ENCODE peak calls at places on chromosomes 7 and 10, in seven cellular contexts. N is GM13976; P is C1 segment of cervical spinal cord; W is left cardiac atrium; B is SK-MEL-5; G is stimulated activated CD4-positive, alpha-beta T cell treated with anti-CD3 and anti-CD28 coated beads, Interleukin-12 subunit alpha, Interleukin-12 subunit beta, amount 100 ng/mL, for 48 hours; H is NAMALWA. X is an unnamed sample.

GRCh38 chr7:140402178-140402835 is 1.6 kb upstream of the RAB19 start:
- DNase-seq in N (no peak), P (no peak), W (no peak), B (peak), G (no peak), H (no peak), X (no peak)

GRCh38 chr7:26376208-26376917 is 84.7 kb downstream of the SNX10 start:
- DNase-seq in N (peak), P (no peak), W (no peak), B (no peak), G (no peak), H (peak), X (peak)

GRCh38 chr7:17986826-17987225 is 40.8 kb downstream of the PRPS1L1 start:
- DNase-seq in N (no peak), P (no peak), W (no peak), B (no peak), G (no peak), H (no peak), X (no peak)

GRCh38 chr10:58268454-58268945 is 462 bp upstream of the CISD1 start:
- DNase-seq in N (no peak), P (no peak), W (no peak), B (no peak), G (no peak), H (no peak), X (no peak)

GRCh38 chr10:47030191-47030698 is 119.0 kb downstream of the PTPN20 start:
- DNase-seq in N (no peak), P (no peak), W (no peak), B (no peak), G (no peak), H (no peak), X (no peak)

GRCh38 chr10:44261710-44262455 is 123.0 kb downstream of the CXCL12 start:
- DNase-seq in N (peak), P (no peak), W (no peak), B (no peak), G (no peak), H (no peak), X (peak)

GRCh38 chr10:75876710-75877109 is 445.3 kb downstream of the LRMDA start:
- DNase-seq in N (no peak), P (no peak), W (no peak), B (no peak), G (no peak), H (no peak), X (no peak)

GRCh38 chr10:23096814-23097549 is 1.6 kb downstream of the MSRB2 start:
- DNase-seq in N (no peak), P (no peak), W (no peak), B (no peak), G (no peak), H (no peak), X (no peak)

GRCh38 chr10:12391191-12391590 is 41.8 kb downstream of the CAMK1D start:
- DNase-seq in N (no peak), P (no peak), W (no peak), B (no peak), G (no peak), H (no peak), X (no peak)